ENCODE peak calls at places on chromosomes 11 and 22, in seven cellular contexts. K is CD8-positive, alpha-beta T cell; Y is ascending aorta; J is stomach; Q is cardiac fibroblast; F is body of pancreas; E is Peyer's patch. Z is an unnamed sample.

GRCh38 chr11:7512525-7513209 is 1.1 kb upstream of the PPFIBP2 start:
- DNase-seq in F (peak), E (peak), K (peak), Y (peak), J (peak), Q (peak), Z (peak)

GRCh38 chr11:103086461-103086860 is 5.5 kb downstream of the DCUN1D5 start:
- DNase-seq in Q (no peak), J (no peak), K (no peak), Y (no peak), F (no peak), E (no peak), Z (peak)

GRCh38 chr11:119591836-119592310 is 137.1 kb downstream of the NECTIN1 start:
- DNase-seq in F (no peak), Y (no peak), K (no peak), E (no peak), J (no peak), Q (no peak), Z (no peak)

GRCh38 chr11:84541711-84542340 is 1085.3 kb downstream of the DLG2 start:
- DNase-seq in E (no peak), J (no peak), K (no peak), Y (no peak), F (no peak), Q (peak), Z (no peak)

GRCh38 chr11:33325456-33325855 is 68.3 kb downstream of the HIPK3 start:
- DNase-seq in Q (no peak), K (no peak), Y (no peak), E (no peak), J (no peak), F (no peak), Z (no peak)

GRCh38 chr11:121199516-121199915 is 93.1 kb upstream of the SC5D start:
- DNase-seq in E (no peak), F (no peak), Q (peak), J (no peak), Y (no peak), K (no peak), Z (no peak)

GRCh38 chr11:57480409-57481137 is 20.2 kb downstream of the RTN4RL2 start:
- DNase-seq in Q (peak), Y (no peak), F (peak), E (peak), J (peak), K (peak), Z (peak)

GRCh38 chr11:94750319-94751215 is 17.6 kb upstream of the AMOTL1 start:
- DNase-seq in K (no peak), Y (no peak), Q (no peak), F (peak), J (no peak), E (no peak), Z (no peak)

GRCh38 chr22:32804036-32804435 is 2.5 kb downstream of the TIMP3 start:
- DNase-seq in Q (peak), J (no peak), F (no peak), K (no peak), E (no peak), Y (no peak), Z (peak)

GRCh38 chr22:49865156-49865555 is 11.5 kb downstream of the ZBED4 start:
- DNase-seq in Y (no peak), F (no peak), K (no peak), Q (no peak), J (no peak), E (no peak), Z (no peak)

GRCh38 chr11:67366546-67366945 is 6.9 kb downstream of the CLCF1 start:
- DNase-seq in F (no peak), Q (peak), E (no peak), K (no peak), J (no peak), Y (no peak), Z (no peak)

GRCh38 chr11:69167130-69167915 is 11.6 kb downstream of the SMIM38 start:
- DNase-seq in Q (no peak), K (no peak), Y (no peak), J (no peak), F (no peak), E (no peak), Z (no peak)

GRCh38 chr11:14638561-14638960 is 5.0 kb upstream of the PDE3B start:
- DNase-seq in F (peak), Q (peak), J (no peak), Y (no peak), E (no peak), K (no peak), Z (no peak)

GRCh38 chr11:98531576-98531975 is 489.2 kb upstream of the CNTN5 start:
- DNase-seq in J (no peak), K (no peak), Q (no peak), E (no peak), F (no peak), Y (no peak), Z (no peak)

GRCh38 chr11:114399490-114399889 is 821 bp downstream of the C11orf71 start:
- DNase-seq in F (no peak), K (no peak), J (no peak), Q (no peak), Y (no peak), E (no peak), Z (no peak)

GRCh38 chr11:113473983-113474361 is 1.2 kb downstream of the DRD2 start:
- DNase-seq in F (no peak), K (no peak), Y (no peak), E (no peak), J (no peak), Q (no peak), Z (no peak)

GRCh38 chr22:50485221-50486131 is 1.2 kb upstream of the MIOX start:
- DNase-seq in F (peak), E (peak), J (peak), Q (no peak), Y (no peak), K (peak), Z (no peak)

GRCh38 chr11:70338594-70338993 is 59.7 kb upstream of the CTTN start:
- DNase-seq in J (no peak), Y (no peak), K (no peak), Q (no peak), F (no peak), E (no peak), Z (no peak)

GRCh38 chr11:81331073-81331472 is 1402.6 kb downstream of the FAM181B start:
- DNase-seq in K (no peak), F (no peak), J (no peak), Q (no peak), Y (no peak), E (no peak), Z (no peak)

GRCh38 chr11:68021167-68021787 is 9.2 kb upstream of the NDUFS8 start:
- DNase-seq in E (peak), K (no peak), Q (peak), F (peak), Y (no peak), J (peak), Z (no peak)

GRCh38 chr22:20027966-20028854 is 7.3 kb downstream of the TANGO2 start:
- DNase-seq in E (no peak), Q (peak), F (no peak), Y (no peak), J (no peak), K (no peak), Z (peak)

GRCh38 chr11:79119491-79120284 is 321.1 kb downstream of the TENM4 start:
- DNase-seq in Q (no peak), F (no peak), Y (no peak), K (no peak), J (no peak), E (no peak), Z (no peak)

GRCh38 chr22:41598081-41598480 is 8.4 kb upstream of the PMM1 start:
- DNase-seq in Y (no peak), E (no peak), J (no peak), F (no peak), K (no peak), Q (peak), Z (peak)

GRCh38 chr11:2795491-2795991 is 90.0 kb downstream of the CDKN1C start:
- DNase-seq in F (peak), Y (peak), E (no peak), Q (no peak), K (no peak), J (no peak), Z (no peak)

GRCh38 chr11:132126973-132127900 is 756.8 kb downstream of the NTM start:
- DNase-seq in Y (no peak), Q (peak), F (peak), J (no peak), E (peak), K (no peak), Z (peak)

GRCh38 chr11:44008698-44009097 is 39.1 kb upstream of the ACCSL start:
- DNase-seq in F (no peak), E (peak), Y (no peak), J (peak), Q (no peak), K (no peak), Z (no peak)

GRCh38 chr11:73975479-73975757 is 7.2 kb downstream of the UCP2 start:
- DNase-seq in Y (no peak), J (no peak), Q (no peak), F (no peak), E (peak), K (no peak), Z (no peak)

GRCh38 chr22:40668611-40669390 is 10.5 kb upstream of the MCHR1 start:
- DNase-seq in Y (no peak), J (no peak), E (no peak), Q (peak), K (no peak), F (no peak), Z (peak)

GRCh38 chr22:30947821-30948454 is 20.6 kb downstream of the MORC2 start:
- DNase-seq in Y (no peak), Q (peak), J (no peak), K (no peak), E (no peak), F (no peak), Z (peak)

GRCh38 chr22:25134028-25134427 is 65.6 kb upstream of the CRYBB3 start:
- DNase-seq in E (peak), J (peak), F (peak), Q (no peak), K (no peak), Y (no peak), Z (no peak)

GRCh38 chr11:69293819-69294505 is at the start of gene MYEOV:
- DNase-seq in Y (no peak), K (peak), J (peak), Q (no peak), E (peak), F (peak), Z (peak)

GRCh38 chr11:10762913-10763421 is 11.9 kb downstream of the CTR9 start:
- DNase-seq in K (no peak), J (no peak), E (no peak), Y (no peak), Q (no peak), F (no peak), Z (peak)

GRCh38 chr11:10761085-10761698 is 10.1 kb downstream of the CTR9 start:
- DNase-seq in F (no peak), E (no peak), J (no peak), Y (no peak), K (no peak), Q (no peak), Z (no peak)

GRCh38 chr11:10763766-10764165 is 12.7 kb downstream of the CTR9 start:
- DNase-seq in K (no peak), E (no peak), Y (no peak), F (no peak), J (no peak), Q (peak), Z (no peak)

GRCh38 chr11:10762185-10762584 is 11.1 kb downstream of the CTR9 start:
- DNase-seq in J (no peak), Y (no peak), F (no peak), Q (no peak), E (no peak), K (no peak), Z (no peak)

DNA sequence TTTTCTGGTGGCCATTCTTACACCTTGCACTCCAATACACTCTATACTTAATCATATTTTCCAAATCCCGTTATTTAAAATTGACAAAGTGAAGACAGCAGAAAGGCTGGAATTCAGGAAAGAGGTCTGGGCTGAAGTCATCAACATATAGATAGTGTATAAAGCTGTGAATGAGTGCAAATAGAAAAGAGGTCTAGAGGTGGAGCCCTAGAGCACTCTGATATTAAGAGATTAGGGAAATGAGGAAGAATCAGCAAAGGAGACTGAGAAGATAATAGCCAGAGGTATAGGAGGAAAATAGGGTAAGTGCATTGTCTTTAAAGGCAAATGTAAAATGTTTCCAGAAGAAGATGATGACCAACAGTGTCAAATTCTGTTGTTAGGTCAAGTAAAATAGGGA is 7.9 kb downstream of the CTR9 start:
- DNase-seq in E (no peak), J (no peak), F (no peak), Y (no peak), K (no peak), Q (no peak), Z (no peak)
- TF ChIP-seq CTCF in E (no peak), J (no peak), F (no peak), Y (no peak), K (no peak), Q (peak), Z (no peak)

GRCh38 chr22:37275622-37276021 is 6.7 kb upstream of the CYTH4 start:
- DNase-seq in Q (no peak), Y (no peak), E (no peak), J (no peak), F (no peak), K (no peak), Z (no peak)
- H3K4me3 ChIP-seq in Q (no peak), Y (no peak), E (no peak), J (no peak), F (no peak), K (no peak), Z (no peak)

DNA sequence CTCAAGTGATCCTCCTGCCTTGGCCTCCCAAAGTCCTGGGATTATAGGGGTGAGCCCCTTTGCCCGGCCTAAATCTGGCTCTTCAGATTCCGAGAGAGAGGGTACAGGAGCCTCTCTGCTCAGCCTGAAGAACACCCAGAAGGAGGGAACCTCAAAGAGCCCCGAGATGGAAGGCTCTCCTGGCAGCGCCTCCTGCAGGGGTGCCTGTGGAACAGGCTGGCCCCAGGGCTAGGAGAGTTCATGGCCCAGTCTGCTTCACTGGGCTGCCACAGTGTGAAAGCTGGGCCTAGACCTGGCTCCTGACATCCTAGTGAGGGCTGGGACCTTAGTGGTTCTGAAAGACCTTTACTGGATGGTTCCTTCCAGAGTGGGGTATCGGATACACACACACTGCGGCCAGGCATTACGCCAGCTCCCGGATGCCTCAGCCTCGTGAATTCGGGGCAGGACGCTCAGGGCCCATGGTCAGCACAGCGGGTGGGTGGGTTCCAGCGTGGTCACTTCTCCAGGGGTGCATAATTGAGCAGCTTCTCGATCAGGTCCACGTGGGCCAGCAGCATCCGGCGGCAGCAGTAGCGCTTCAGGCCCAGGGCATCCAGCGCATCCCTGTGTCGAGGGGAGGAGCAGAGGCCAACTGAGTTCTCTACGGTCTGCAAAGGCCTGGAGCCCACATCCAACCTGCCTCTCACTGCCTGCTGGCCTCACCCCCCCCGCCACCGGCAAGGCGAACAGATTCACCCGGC is 2.3 kb downstream of the POLR2L start:
- DNase-seq in K (no peak), E (peak), Q (no peak), F (no peak), Y (no peak), J (no peak), Z (peak)
- TF ChIP-seq CTCF in K (no peak), E (no peak), Q (peak), F (peak), Y (no peak), J (no peak), Z (peak)

DNA sequence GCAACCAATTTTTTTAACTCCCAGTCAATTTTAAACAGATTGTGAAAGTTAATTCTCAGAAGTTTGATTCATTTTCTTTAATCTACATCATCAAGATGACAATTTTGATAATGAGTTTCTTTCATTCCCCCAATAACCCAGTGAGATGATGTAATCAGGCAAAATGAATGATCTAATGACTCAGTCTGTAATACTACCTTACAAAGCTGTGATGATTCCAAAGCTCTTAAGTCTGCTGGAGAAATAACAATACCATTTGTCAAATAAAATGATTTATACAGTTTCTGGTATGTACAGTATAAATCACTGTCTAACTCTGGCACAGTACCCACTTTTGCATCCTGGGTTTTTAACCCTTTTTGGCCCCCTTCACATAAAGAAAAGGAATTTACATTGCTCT is 4.4 kb upstream of the AKIP1 start:
- DNase-seq in E (no peak), Q (peak), K (no peak), F (no peak), J (no peak), Y (no peak), Z (peak)
- H3K4me3 ChIP-seq in E (no peak), Q (no peak), K (no peak), F (no peak), J (no peak), Y (no peak), Z (no peak)

DNA sequence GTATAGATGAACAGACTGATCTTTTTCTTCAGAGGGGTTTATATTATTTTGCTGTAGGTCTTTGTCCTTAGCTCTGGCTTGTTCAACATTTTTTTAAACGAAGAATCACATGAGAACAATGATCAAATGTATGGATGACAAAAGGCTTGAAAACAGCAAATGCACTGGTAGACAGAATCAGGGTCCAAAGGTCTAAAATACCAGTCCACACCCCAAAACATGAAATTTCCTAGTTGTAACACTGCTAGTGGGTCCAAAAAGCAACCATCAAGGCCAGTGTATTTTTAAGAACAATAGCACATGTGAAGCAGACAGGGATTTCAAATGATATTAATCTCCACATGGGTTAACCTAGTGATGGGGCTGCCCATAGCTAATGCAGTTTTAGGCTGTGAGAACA is 162.0 kb downstream of the SWAP70 start:
- DNase-seq in J (no peak), F (no peak), Q (no peak), Y (no peak), K (no peak), E (no peak), Z (no peak)
- TF ChIP-seq CTCF in J (no peak), F (no peak), Q (no peak), Y (no peak), K (no peak), E (no peak), Z (no peak)

GRCh38 chr11:1770528-1770927 is 6.8 kb upstream of the CTSD start:
- DNase-seq in F (no peak), Q (no peak), K (no peak), Y (no peak), E (peak), J (peak), Z (no peak)
- H3K4me3 ChIP-seq in F (no peak), Q (no peak), K (no peak), Y (no peak), E (no peak), J (no peak), Z (no peak)

DNA sequence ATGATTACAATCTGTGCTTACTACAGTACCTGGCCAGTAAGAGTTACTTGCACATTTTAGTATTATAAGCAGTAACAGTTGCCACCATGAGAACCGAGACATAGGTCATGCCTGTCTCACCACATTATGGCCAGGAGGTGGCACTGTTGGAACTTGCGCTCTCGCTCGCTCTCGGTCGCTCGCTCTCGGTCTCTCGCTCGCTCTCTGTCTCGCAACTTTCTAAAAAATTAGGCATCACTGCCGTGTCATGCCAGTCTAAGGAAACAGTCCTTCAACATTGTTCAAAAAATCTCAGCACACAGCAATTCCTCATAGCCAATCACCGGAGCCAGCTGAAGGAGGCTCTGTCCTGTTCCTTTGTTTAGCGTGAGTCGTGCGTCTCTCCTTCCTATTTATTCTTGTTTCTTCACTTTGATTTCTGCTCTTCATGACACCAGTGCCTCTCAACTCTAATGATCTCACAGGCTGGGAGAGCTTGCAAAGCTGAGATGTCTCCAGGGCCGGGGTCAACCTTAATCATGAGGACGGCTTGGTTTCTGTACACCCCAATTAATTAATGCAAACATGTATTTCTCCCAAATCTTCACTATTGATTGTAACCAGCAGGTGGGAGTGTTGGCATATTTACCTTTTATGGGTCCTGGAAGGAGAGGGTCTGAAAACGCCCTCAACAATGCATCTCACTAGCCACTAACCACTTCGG is 6.3 kb upstream of the ADAMTS8 start:
- DNase-seq in E (peak), Y (no peak), K (peak), J (peak), Q (peak), F (peak), Z (peak)
- TF ChIP-seq CTCF in E (peak), Y (peak), K (peak), J (no peak), Q (peak), F (peak), Z (peak)

GRCh38 chr11:45920531-45921477 is 1.7 kb upstream of the LARGE2 start:
- DNase-seq in J (no peak), K (no peak), Y (no peak), E (no peak), Q (no peak), F (no peak), Z (no peak)

GRCh38 chr11:45922425-45923082 is at the start of gene LARGE2:
- DNase-seq in J (peak), E (no peak), Q (no peak), K (no peak), F (peak), Y (no peak), Z (no peak)

GRCh38 chr11:45924036-45924915 is 1.8 kb downstream of the LARGE2 start:
- DNase-seq in E (peak), Q (no peak), K (no peak), F (no peak), Y (no peak), J (no peak), Z (no peak)

GRCh38 chr11:45919806-45920530 is 2.3 kb upstream of the PEX16 start:
- DNase-seq in Q (no peak), F (no peak), K (peak), E (no peak), J (peak), Y (no peak), Z (no peak)

GRCh38 chr11:45921561-45922424 is 663 bp upstream of the LARGE2 start:
- DNase-seq in Q (no peak), E (peak), F (peak), K (no peak), J (peak), Y (no peak), Z (no peak)
- H3K4me3 ChIP-seq in Q (no peak), E (peak), F (peak), K (peak), J (peak), Y (peak), Z (no peak)